ENCODE peak calls at places on chromosomes 12 and 14, in five cellular contexts. X, D, U, H and Q are unnamed samples.

GRCh38 chr12:132560421-132560830 is 50.0 kb downstream of the LRCOL1 start:
- DNase-seq in X (no peak), D (peak), U (no peak), H (no peak), Q (no peak)

GRCh38 chr12:67650127-67650495 is 1.6 kb downstream of the DYRK2 start:
- DNase-seq in X (no peak), D (peak), U (peak), H (peak), Q (no peak)

GRCh38 chr12:109732321-109733305 is 19.0 kb downstream of the FAM222A start:
- DNase-seq in X (no peak), D (no peak), U (peak), H (no peak), Q (no peak)

GRCh38 chr12:120620624-120621023 is 19.8 kb upstream of the CABP1 start:
- DNase-seq in X (no peak), D (no peak), U (no peak), H (no peak), Q (no peak)

GRCh38 chr14:28344381-28344780 is 422.2 kb upstream of the FOXG1 start:
- DNase-seq in X (no peak), D (no peak), U (no peak), H (no peak), Q (no peak)

GRCh38 chr14:66496911-66497310 is 10.7 kb downstream of the CCDC196 start:
- DNase-seq in X (no peak), D (no peak), U (no peak), H (no peak), Q (no peak)

GRCh38 chr14:90698379-90698869 is 117.8 kb downstream of the TTC7B start:
- DNase-seq in X (peak), D (no peak), U (peak), H (no peak), Q (no peak)

GRCh38 chr12:93039062-93039461 is 110.0 kb upstream of the EEA1 start:
- DNase-seq in X (no peak), D (no peak), U (no peak), H (no peak), Q (no peak)

GRCh38 chr14:101072070-101072469 is 168.5 kb upstream of the RTL1 start:
- DNase-seq in X (no peak), D (peak), U (no peak), H (no peak), Q (no peak)

GRCh38 chr12:105920161-105920684 is 218.5 kb downstream of the NUAK1 start:
- DNase-seq in X (no peak), D (no peak), U (peak), H (no peak), Q (no peak)

GRCh38 chr12:52351196-52352059 is 15.9 kb downstream of the KRT85 start:
- DNase-seq in X (no peak), D (no peak), U (peak), H (no peak), Q (no peak)

GRCh38 chr14:66444271-66444987 is 41.7 kb upstream of the CCDC196 start:
- DNase-seq in X (no peak), D (no peak), U (no peak), H (no peak), Q (no peak)

GRCh38 chr12:49369723-49370145 is 2.5 kb downstream of the SPATS2 start:
- DNase-seq in X (no peak), D (no peak), U (peak), H (no peak), Q (no peak)

GRCh38 chr14:95303552-95303951 is 16.2 kb downstream of the CLMN start:
- DNase-seq in X (no peak), D (no peak), U (no peak), H (no peak), Q (no peak)

GRCh38 chr14:31118892-31119291 is 88.7 kb downstream of the HECTD1 start:
- DNase-seq in X (no peak), D (no peak), U (no peak), H (no peak), Q (no peak)

GRCh38 chr12:52913424-52913821 is 8.5 kb upstream of the KRT8 start:
- DNase-seq in X (no peak), D (no peak), U (no peak), H (no peak), Q (no peak)

GRCh38 chr14:89276424-89276975 is 140.5 kb downstream of the FOXN3 start:
- DNase-seq in X (no peak), D (no peak), U (no peak), H (no peak), Q (no peak)

GRCh38 chr12:130863298-130863697 is 8.6 kb upstream of the RAN start:
- DNase-seq in X (no peak), D (no peak), U (no peak), H (no peak), Q (no peak)

GRCh38 chr12:33437598-33437997 is 2.0 kb downstream of the SYT10 start:
- DNase-seq in X (no peak), D (no peak), U (no peak), H (no peak), Q (no peak)

GRCh38 chr12:49537709-49538601 is 875 bp upstream of the KCNH3 start:
- DNase-seq in X (no peak), D (no peak), U (no peak), H (no peak), Q (no peak)

GRCh38 chr12:48923117-48923516 is 2.2 kb downstream of the FKBP11 start:
- DNase-seq in X (no peak), D (no peak), U (no peak), H (no peak), Q (no peak)

GRCh38 chr12:2239376-2240010 is 186.7 kb downstream of the CACNA1C start:
- DNase-seq in X (no peak), D (no peak), U (peak), H (no peak), Q (no peak)

GRCh38 chr12:17017402-17017801 is 411.4 kb upstream of the LMO3 start:
- DNase-seq in X (no peak), D (no peak), U (no peak), H (no peak), Q (no peak)

GRCh38 chr12:54661048-54661447 is 12.9 kb upstream of the DCD start:
- DNase-seq in X (no peak), D (no peak), U (no peak), H (no peak), Q (no peak)

GRCh38 chr14:73216035-73216434 is 21.3 kb upstream of the PAPLN start:
- DNase-seq in X (no peak), D (no peak), U (no peak), H (no peak), Q (no peak)

GRCh38 chr14:89164168-89165074 is 252.6 kb downstream of the FOXN3 start:
- DNase-seq in X (no peak), D (no peak), U (no peak), H (no peak), Q (no peak)

GRCh38 chr14:89787525-89787924 is 167.0 kb downstream of the EFCAB11 start:
- DNase-seq in X (no peak), D (no peak), U (no peak), H (no peak), Q (no peak)

GRCh38 chr12:124738636-124739467 is 124.8 kb downstream of the SCARB1 start:
- DNase-seq in X (no peak), D (no peak), U (no peak), H (no peak), Q (no peak)